ENCODE peak calls at places on chromosomes 7 and 10, in four cellular contexts. I, G, S and R are unnamed samples.

GRCh38 chr7:114921636-114922150 is at the start of gene MDFIC:
- DNase-seq in I (peak), S (no peak), G (no peak), R (peak)

GRCh38 chr7:47401571-47402570 is 180.0 kb downstream of the TNS3 start:
- DNase-seq in S (no peak), I (no peak), G (no peak), R (no peak)

GRCh38 chr7:2572101-2572842 is 13.5 kb downstream of the IQCE start:
- DNase-seq in I (no peak), S (no peak), G (no peak), R (no peak)

GRCh38 chr7:97357459-97357858 is 240.0 kb downstream of the SDHAF3 start:
- DNase-seq in I (no peak), S (no peak), G (no peak), R (no peak)

GRCh38 chr7:108181073-108181985 is 51.2 kb upstream of the LAMB4 start:
- DNase-seq in S (peak), G (peak), I (peak), R (no peak)

GRCh38 chr7:135914346-135914745 is 62.8 kb downstream of the MTPN start:
- DNase-seq in I (no peak), G (no peak), S (no peak), R (no peak)

GRCh38 chr10:1824928-1825327 is 87.6 kb upstream of the ADARB2 start:
- DNase-seq in S (no peak), I (no peak), G (no peak), R (no peak)

GRCh38 chr10:43407148-43407575 is 1.8 kb downstream of the HNRNPF start:
- DNase-seq in I (peak), S (no peak), G (peak), R (peak)

GRCh38 chr7:144454256-144455039 is 51.0 kb upstream of the NOBOX start:
- DNase-seq in S (no peak), I (no peak), G (no peak), R (no peak)

GRCh38 chr10:132706701-132707100 is 79.2 kb downstream of the NKX6-2 start:
- DNase-seq in S (no peak), G (no peak), I (no peak), R (no peak)

GRCh38 chr7:129689995-129690581 is 78.6 kb downstream of the NRF1 start:
- DNase-seq in G (no peak), S (no peak), I (no peak), R (no peak)

GRCh38 chr10:88194041-88194887 is 330.8 kb downstream of the PTEN start:
- DNase-seq in I (no peak), S (no peak), G (no peak), R (peak)

GRCh38 chr10:125868372-125868975 is 12.6 kb downstream of the DHX32 start:
- DNase-seq in I (peak), S (no peak), G (peak), R (no peak)

GRCh38 chr10:80158598-80159127 is 26.1 kb downstream of the PLAC9 start:
- DNase-seq in S (peak), I (no peak), G (no peak), R (no peak)

GRCh38 chr10:11604742-11605650 is 6.5 kb downstream of the USP6NL start:
- DNase-seq in S (no peak), I (no peak), G (no peak), R (no peak)